ENCODE peak calls at places on chromosomes 6 and 20, in four cellular contexts. S is endothelial cell of umbilical vein, R is GM12878, H is K562. P is an unnamed sample.

GRCh38 chr6:110581682-110582081 is 105.3 kb upstream of the SLC22A16 start:
- DNase-seq in H (peak), S (no peak), R (no peak), P (no peak)

GRCh38 chr6:47264775-47265184 is 44.9 kb downstream of the TNFRSF21 start:
- DNase-seq in R (no peak), H (no peak), S (peak), P (no peak)

GRCh38 chr6:167517546-167517945 is 192.7 kb downstream of the TTLL2 start:
- DNase-seq in S (no peak), R (no peak), H (no peak), P (no peak)

GRCh38 chr6:169618526-169619490 is 83.0 kb downstream of the WDR27 start:
- DNase-seq in R (no peak), H (no peak), S (no peak), P (peak)

GRCh38 chr20:57600324-57601210 is 19.7 kb downstream of the ZBP1 start:
- DNase-seq in H (no peak), S (no peak), R (no peak), P (no peak)

GRCh38 chr20:25061821-25062530 is 4.0 kb upstream of the ACSS1 start:
- DNase-seq in S (no peak), H (no peak), R (no peak), P (no peak)

GRCh38 chr6:149317656-149318571 is at the start of gene TAB2:
- DNase-seq in S (peak), H (peak), R (no peak), P (no peak)

GRCh38 chr6:143529095-143529494 is 17.6 kb upstream of the FUCA2 start:
- DNase-seq in S (no peak), H (no peak), R (no peak), P (no peak)

GRCh38 chr6:3380344-3381232 is 76.3 kb downstream of the SLC22A23 start:
- DNase-seq in S (no peak), R (no peak), H (no peak), P (no peak)

GRCh38 chr6:87100216-87100615 is 5.3 kb upstream of the CGA start:
- DNase-seq in H (no peak), R (no peak), S (no peak), P (peak)

GRCh38 chr20:53804920-53805894 is 211.6 kb upstream of the ZNF217 start:
- DNase-seq in H (no peak), R (no peak), S (no peak), P (no peak)

GRCh38 chr6:35381132-35381531 is 38.8 kb downstream of the PPARD start:
- DNase-seq in S (no peak), R (no peak), H (no peak), P (peak)

GRCh38 chr6:164010446-164011071 is 596.0 kb downstream of the QKI start:
- DNase-seq in H (no peak), R (no peak), S (no peak), P (no peak)

GRCh38 chr20:39767352-39767751 is 805.2 kb downstream of the DHX35 start:
- DNase-seq in H (no peak), S (no peak), R (no peak), P (no peak)

GRCh38 chr20:50506270-50506579 is 4.0 kb upstream of the PTPN1 start:
- DNase-seq in H (no peak), S (no peak), R (no peak), P (no peak)

GRCh38 chr6:169162968-169163903 is 90.4 kb downstream of the THBS2 start:
- DNase-seq in H (peak), R (no peak), S (peak), P (peak)

GRCh38 chr6:166645928-166646327 is 18.9 kb upstream of the RPS6KA2 start:
- DNase-seq in H (no peak), R (no peak), S (peak), P (no peak)

GRCh38 chr20:60240986-60241385 is 282.8 kb downstream of the CDH26 start:
- DNase-seq in S (no peak), H (no peak), R (no peak), P (no peak)

GRCh38 chr6:65450451-65450850 is 256.6 kb downstream of the EYS start:
- DNase-seq in S (no peak), H (peak), R (no peak), P (no peak)

GRCh38 chr6:34177181-34177591 is 31.3 kb upstream of the GRM4 start:
- DNase-seq in H (no peak), S (no peak), R (no peak), P (no peak)

GRCh38 chr6:18350271-18350670 is 36.9 kb upstream of the RNF144B start:
- DNase-seq in S (no peak), H (no peak), R (no peak), P (no peak)

GRCh38 chr20:7843613-7844012 is 96.6 kb downstream of the HAO1 start:
- DNase-seq in H (no peak), S (no peak), R (no peak), P (peak)

GRCh38 chr6:169070506-169071176 is 183.0 kb downstream of the THBS2 start:
- DNase-seq in S (no peak), H (peak), R (no peak), P (peak)

GRCh38 chr6:32462609-32463008 is 22.9 kb downstream of the HLA-DRA start:
- DNase-seq in H (no peak), R (peak), S (no peak), P (no peak)

GRCh38 chr6:156885562-156885961 is 108.4 kb downstream of the ARID1B start:
- DNase-seq in R (no peak), H (no peak), S (no peak), P (no peak)

GRCh38 chr6:152404936-152405595 is 232.1 kb downstream of the SYNE1 start:
- DNase-seq in S (no peak), R (no peak), H (no peak), P (no peak)

GRCh38 chr20:59121714-59122376 is 41.8 kb upstream of the ZNF831 start:
- DNase-seq in S (no peak), H (no peak), R (no peak), P (no peak)

GRCh38 chr6:166591026-166591425 is 4.5 kb upstream of the RAMACL start:
- DNase-seq in S (no peak), R (no peak), H (no peak), P (no peak)

GRCh38 chr20:11847827-11848226 is 69.9 kb upstream of the BTBD3 start:
- DNase-seq in H (no peak), S (peak), R (no peak), P (no peak)

GRCh38 chr6:169792306-169793015 is 41.0 kb downstream of the ERMARD start:
- DNase-seq in S (no peak), R (no peak), H (no peak), P (no peak)

GRCh38 chr20:54025166-54025835 is 45.1 kb downstream of the BCAS1 start:
- DNase-seq in S (no peak), R (no peak), H (no peak), P (no peak)

GRCh38 chr6:46407246-46407645 is 84.0 kb downstream of the RCAN2 start:
- DNase-seq in R (no peak), S (no peak), H (no peak), P (no peak)

GRCh38 chr6:34474754-34475153 is 8.9 kb downstream of the PACSIN1 start:
- DNase-seq in H (no peak), S (no peak), R (no peak), P (no peak)

GRCh38 chr6:117022774-117023173 is 145.7 kb downstream of the RFX6 start:
- DNase-seq in R (no peak), S (no peak), H (no peak), P (no peak)

GRCh38 chr6:147205690-147206600 is 1.7 kb downstream of the STXBP5 start:
- DNase-seq in S (no peak), H (peak), R (no peak), P (peak)

GRCh38 chr6:39321761-39322160 is 741 bp downstream of the KCNK16 start:
- DNase-seq in H (no peak), R (no peak), S (no peak), P (no peak)

GRCh38 chr6:134819858-134820495 is 129.9 kb downstream of the ALDH8A1 start:
- DNase-seq in S (no peak), R (no peak), H (no peak), P (no peak)

GRCh38 chr6:951782-952181 is 258.8 kb upstream of the EXOC2 start:
- DNase-seq in S (no peak), R (no peak), H (no peak), P (no peak)
- TF ChIP-seq FOS in S (no peak), R (no peak), H (no peak), P (no peak)

GRCh38 chr6:83920017-83920416 is 60.5 kb downstream of the CYB5R4 start:
- DNase-seq in S (no peak), R (no peak), H (no peak), P (peak)
- TF ChIP-seq FOS in S (no peak), R (no peak), H (no peak), P (no peak)

GRCh38 chr6:56220078-56220477 is 27.3 kb downstream of the COL21A1 start:
- DNase-seq in S (no peak), R (no peak), H (no peak), P (no peak)

GRCh38 chr6:56223995-56224394 is 23.4 kb downstream of the COL21A1 start:
- DNase-seq in H (no peak), R (no peak), S (no peak), P (peak)

GRCh38 chr6:56226946-56227879 is 20.2 kb downstream of the COL21A1 start:
- DNase-seq in S (no peak), R (no peak), H (no peak), P (peak)

GRCh38 chr6:56222509-56222908 is 24.9 kb downstream of the COL21A1 start:
- DNase-seq in S (no peak), H (no peak), R (no peak), P (no peak)
- TF ChIP-seq FOS in S (no peak), H (no peak), R (no peak), P (no peak)

DNA sequence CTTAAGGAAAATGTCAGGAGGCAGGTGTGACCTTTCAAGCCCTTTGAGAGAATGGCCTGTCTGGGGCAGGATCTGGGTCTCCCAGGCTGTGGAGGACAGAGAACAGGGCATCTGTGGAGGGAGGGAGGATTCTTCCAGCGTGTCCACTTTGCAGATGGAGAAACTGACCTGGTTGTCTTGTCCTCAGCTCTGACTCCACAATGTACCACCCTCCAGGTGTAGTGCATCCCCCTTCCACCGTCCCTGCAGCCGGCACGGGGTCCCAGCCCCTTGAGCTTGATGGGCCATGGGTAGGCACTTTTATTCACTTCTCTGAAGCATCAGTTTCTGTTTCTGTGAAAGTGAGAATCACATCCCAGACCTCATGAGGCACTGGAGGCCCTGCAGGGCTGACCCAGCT is 4.6 kb upstream of the TGM2 start:
- DNase-seq in R (no peak), H (no peak), S (no peak), P (no peak)
- TF ChIP-seq FOS in R (no peak), H (no peak), S (no peak), P (no peak)

GRCh38 chr6:52419809-52420667 is at the start of gene EFHC1:
- DNase-seq in R (peak), H (peak), S (peak), P (peak)

GRCh38 chr6:52418606-52419005 is 1.5 kb upstream of the EFHC1 start:
- DNase-seq in S (no peak), H (no peak), R (no peak), P (no peak)

GRCh38 chr6:52423448-52423847 is 3.3 kb downstream of the EFHC1 start:
- DNase-seq in R (no peak), H (no peak), S (no peak), P (no peak)

GRCh38 chr6:52422156-52422555 is 2.0 kb downstream of the EFHC1 start:
- DNase-seq in H (no peak), R (no peak), S (no peak), P (no peak)

GRCh38 chr6:52420668-52421358 is 671 bp downstream of the EFHC1 start:
- DNase-seq in S (no peak), H (peak), R (no peak), P (peak)
- TF ChIP-seq FOS in S (no peak), H (no peak), R (no peak), P (no peak)

GRCh38 chr6:123201869-123202372 is 205.9 kb downstream of the CLVS2 start:
- DNase-seq in R (no peak), H (no peak), S (no peak), P (no peak)
- TF ChIP-seq FOS in R (no peak), H (no peak), S (no peak), P (no peak)

GRCh38 chr20:31559704-31560093 is 45.4 kb upstream of the ID1 start:
- DNase-seq in R (no peak), H (peak), S (no peak), P (no peak)

GRCh38 chr20:31564284-31564683 is 40.8 kb upstream of the ID1 start:
- DNase-seq in H (no peak), R (no peak), S (no peak), P (no peak)

GRCh38 chr20:31560094-31560899 is 44.8 kb upstream of the ID1 start:
- DNase-seq in R (no peak), S (peak), H (peak), P (peak)

GRCh38 chr20:31562241-31562640 is 42.8 kb upstream of the ID1 start:
- DNase-seq in R (no peak), H (no peak), S (no peak), P (no peak)

DNA sequence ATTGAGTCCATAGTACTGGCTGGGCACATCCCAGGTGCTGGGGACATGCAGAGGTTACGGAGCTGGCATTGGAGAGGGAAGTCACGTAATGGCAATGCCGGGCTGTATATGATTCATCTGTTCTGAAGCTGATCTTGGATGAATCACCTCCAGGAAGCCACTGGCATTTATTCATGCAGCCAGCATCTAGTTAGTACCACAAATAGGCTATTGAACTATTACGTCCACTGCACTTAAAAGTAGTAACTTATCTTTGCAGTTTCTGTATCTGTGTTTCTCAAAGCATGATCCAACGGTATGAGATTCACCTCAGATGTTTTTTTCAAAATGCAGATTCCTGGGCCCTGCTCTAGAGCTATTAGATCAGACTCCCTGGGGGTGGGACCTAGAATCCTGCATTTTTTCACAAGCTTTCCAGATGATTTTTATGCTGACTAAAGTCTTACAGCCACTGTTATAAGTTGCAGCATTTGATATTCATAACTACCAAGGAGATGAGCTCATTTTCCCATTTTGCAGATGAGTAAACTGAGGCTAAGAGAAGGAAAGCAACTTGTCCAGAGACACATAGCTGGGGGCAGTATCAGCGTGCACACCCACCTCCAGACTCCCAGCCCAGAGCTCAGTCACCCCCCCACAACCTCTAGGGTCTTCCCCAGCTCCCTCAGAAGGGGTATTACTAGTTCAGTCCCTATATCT is 44.0 kb upstream of the ID1 start:
- DNase-seq in S (peak), H (no peak), R (no peak), P (peak)
- TF ChIP-seq FOS in S (peak), H (no peak), R (no peak), P (peak)

DNA sequence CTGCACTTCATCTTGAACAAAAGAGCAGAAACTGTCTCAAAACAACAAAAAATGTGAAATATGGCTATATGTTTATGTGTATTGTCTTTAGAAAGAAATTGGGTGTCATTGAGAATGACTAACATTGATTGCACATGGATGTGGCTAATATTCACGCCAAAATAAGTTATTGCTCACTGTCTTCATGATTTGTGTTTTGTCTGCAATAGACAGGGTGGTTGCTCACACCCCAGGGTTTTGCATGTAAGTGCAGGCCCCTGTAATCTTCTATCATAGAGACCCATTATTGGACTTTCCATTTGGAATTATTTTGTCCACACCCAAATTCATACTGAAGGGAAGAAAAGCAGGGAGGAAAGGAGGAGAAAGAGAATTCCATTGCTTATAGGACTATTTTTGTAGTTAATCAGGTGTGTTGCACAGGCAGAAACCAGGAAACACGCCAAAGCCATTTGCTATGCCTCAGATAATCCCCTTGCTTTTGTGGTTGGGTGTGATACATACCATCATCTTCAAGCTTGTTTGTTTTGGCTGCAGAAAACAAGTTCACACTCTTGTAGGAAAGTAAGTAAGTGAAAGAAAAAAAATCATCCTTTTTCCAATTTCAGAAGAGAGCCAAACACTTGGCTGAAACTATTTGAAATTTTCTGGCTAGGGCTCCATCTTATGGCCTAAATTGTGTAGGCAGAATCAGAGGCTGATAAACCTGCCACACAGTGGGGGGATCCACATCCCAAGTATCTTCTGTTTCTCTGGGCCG is 214.1 kb downstream of the COL12A1 start:
- DNase-seq in R (no peak), H (no peak), S (peak), P (peak)
- TF ChIP-seq FOS in R (no peak), H (no peak), S (no peak), P (no peak)

DNA sequence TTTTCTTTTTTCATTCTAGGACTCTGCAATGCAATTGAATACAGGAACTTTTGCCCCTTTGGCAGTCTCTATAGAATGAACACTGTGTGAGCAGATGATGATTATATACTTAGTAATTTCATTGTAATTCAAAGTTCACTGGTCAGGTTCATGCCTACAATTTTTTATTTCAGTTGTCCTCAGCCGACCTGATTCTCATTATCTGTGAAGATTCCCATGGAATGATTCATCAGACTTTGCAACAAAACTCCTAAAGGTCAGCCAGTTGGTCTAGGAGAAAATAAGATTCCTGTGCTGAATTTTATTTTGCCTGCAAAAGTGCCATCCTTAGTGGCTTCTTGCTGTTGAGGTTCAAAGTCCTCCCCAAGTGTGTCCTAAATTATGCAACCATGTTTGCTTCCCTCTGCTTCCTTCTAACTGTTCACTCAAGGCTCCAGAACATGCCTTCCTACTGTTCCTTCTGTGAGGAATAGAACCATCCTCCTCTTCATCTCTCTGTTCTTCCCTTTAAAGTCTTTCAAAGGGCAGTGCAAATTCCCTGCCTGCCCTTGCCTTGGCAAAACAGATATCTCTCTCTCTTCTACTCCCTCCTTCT is 194.2 kb upstream of the CNR1 start:
- DNase-seq in H (no peak), R (no peak), S (no peak), P (no peak)
- TF ChIP-seq FOS in H (no peak), R (no peak), S (peak), P (no peak)

GRCh38 chr6:150600003-150600301 is 267 bp downstream of the PLEKHG1 start:
- DNase-seq in R (no peak), H (no peak), S (no peak), P (no peak)

GRCh38 chr6:150600302-150601017 is 775 bp downstream of the PLEKHG1 start:
- DNase-seq in S (peak), R (no peak), H (peak), P (peak)

GRCh38 chr6:150598858-150599198 is 857 bp upstream of the PLEKHG1 start:
- DNase-seq in R (no peak), S (no peak), H (no peak), P (no peak)

GRCh38 chr6:150598401-150598800 is 1.3 kb upstream of the PLEKHG1 start:
- DNase-seq in H (no peak), R (no peak), S (no peak), P (no peak)

GRCh38 chr6:150599199-150600002 is at the start of gene PLEKHG1:
- DNase-seq in R (no peak), S (peak), H (peak), P (no peak)
- TF ChIP-seq FOS in R (no peak), S (no peak), H (no peak), P (no peak)